ENCODE peak calls at places on chromosomes 3 and 15, in four cellular contexts. L is AG20443, G is nephron progenitor cell, B is psoas muscle. X is an unnamed sample.

GRCh38 chr3:194134231-194134756 is 1.7 kb upstream of the HES1 start:
- DNase-seq in L (peak), G (no peak), B (peak), X (peak)

GRCh38 chr15:101547737-101548136 is 58.2 kb upstream of the PCSK6 start:
- DNase-seq in L (no peak), G (no peak), B (no peak), X (peak)

GRCh38 chr15:74519311-74519710 is 21.7 kb upstream of the ARID3B start:
- DNase-seq in L (no peak), G (no peak), B (no peak), X (no peak)

GRCh38 chr15:71275098-71275497 is 159.8 kb downstream of the THSD4 start:
- DNase-seq in L (peak), G (no peak), B (no peak), X (no peak)

GRCh38 chr3:196942915-196943277 is 568 bp upstream of the NCBP2 start:
- DNase-seq in L (peak), G (peak), B (no peak), X (peak)

GRCh38 chr3:126557415-126557745 is 1.4 kb downstream of the C3orf22 start:
- DNase-seq in L (peak), G (no peak), B (peak), X (no peak)

GRCh38 chr3:185268194-185268809 is 14.5 kb upstream of the EHHADH start:
- DNase-seq in L (no peak), G (no peak), B (no peak), X (no peak)

GRCh38 chr3:64674591-64675076 is 13.2 kb downstream of the ADAMTS9 start:
- DNase-seq in L (peak), G (no peak), B (no peak), X (no peak)

GRCh38 chr3:189121088-189121487 is 50.7 kb upstream of the TPRG1 start:
- DNase-seq in L (no peak), G (no peak), B (no peak), X (no peak)

GRCh38 chr3:102106421-102107097 is 257.2 kb downstream of the NFKBIZ start:
- DNase-seq in L (no peak), G (no peak), B (no peak), X (no peak)

GRCh38 chr3:197577366-197578074 is 21.8 kb upstream of the BDH1 start:
- DNase-seq in L (no peak), G (no peak), B (no peak), X (no peak)

GRCh38 chr3:170421147-170421641 is 2.5 kb downstream of the CLDN11 start:
- DNase-seq in L (peak), G (no peak), B (no peak), X (peak)

GRCh38 chr3:31142139-31142538 is 247.7 kb upstream of the GADL1 start:
- DNase-seq in L (no peak), G (no peak), B (no peak), X (no peak)

GRCh38 chr3:151976211-151977050 is 103.0 kb downstream of the SUCNR1 start:
- DNase-seq in L (peak), G (no peak), B (no peak), X (no peak)

GRCh38 chr3:26825454-26825853 is 202.9 kb downstream of the LRRC3B start:
- DNase-seq in L (no peak), G (no peak), B (no peak), X (no peak)

GRCh38 chr3:30258426-30259392 is 347.7 kb upstream of the TGFBR2 start:
- DNase-seq in L (no peak), G (no peak), B (no peak), X (peak)

GRCh38 chr15:67083135-67083766 is 17.8 kb downstream of the SMAD3 start:
- DNase-seq in L (no peak), G (no peak), B (no peak), X (no peak)

GRCh38 chr15:84755736-84756527 is 7.5 kb downstream of the ZNF592 start:
- DNase-seq in L (no peak), G (no peak), B (no peak), X (no peak)

GRCh38 chr3:151305081-151305777 is 11.4 kb downstream of the GPR87 start:
- DNase-seq in L (peak), G (no peak), B (peak), X (peak)

GRCh38 chr3:127339943-127340861 is 52.4 kb upstream of the PRR20G start:
- DNase-seq in L (no peak), G (no peak), B (no peak), X (no peak)

GRCh38 chr15:69760890-69761568 is 308.4 kb downstream of the RPLP1 start:
- DNase-seq in L (peak), G (no peak), B (peak), X (no peak)

GRCh38 chr3:43814461-43814860 is 123.7 kb downstream of the ABHD5 start:
- DNase-seq in L (no peak), G (no peak), B (no peak), X (no peak)

GRCh38 chr15:37872661-37873060 is 61.8 kb upstream of the TMCO5A start:
- DNase-seq in L (peak), G (no peak), B (no peak), X (peak)

GRCh38 chr3:184320099-184320445 is 5.7 kb downstream of the EIF4G1 start:
- DNase-seq in L (peak), G (no peak), B (peak), X (peak)

GRCh38 chr3:71500696-71501095 is 82.8 kb downstream of the FOXP1 start:
- DNase-seq in L (no peak), G (no peak), B (no peak), X (no peak)

GRCh38 chr3:169241575-169241927 is 422.0 kb downstream of the MECOM start:
- DNase-seq in L (peak), G (no peak), B (no peak), X (no peak)

GRCh38 chr3:134809412-134810051 is 14.5 kb downstream of the EPHB1 start:
- DNase-seq in L (no peak), G (no peak), B (no peak), X (peak)

GRCh38 chr15:31558840-31559239 is 232.2 kb downstream of the KLF13 start:
- DNase-seq in L (no peak), G (no peak), B (no peak), X (no peak)

GRCh38 chr15:23033979-23034378 is 5.4 kb downstream of the TUBGCP5 start:
- DNase-seq in L (no peak), G (no peak), B (no peak), X (no peak)

GRCh38 chr15:47644713-47645112 is 72.6 kb upstream of the SEMA6D start:
- DNase-seq in L (no peak), G (no peak), B (no peak), X (no peak)

GRCh38 chr3:13161771-13162535 is 88.7 kb upstream of the IQSEC1 start:
- DNase-seq in L (no peak), G (no peak), B (no peak), X (no peak)

GRCh38 chr15:82535566-82536408 is 4.5 kb downstream of the RPS17 start:
- DNase-seq in L (no peak), G (no peak), B (no peak), X (no peak)

X was measured in NCI-H69.